ENCODE peak calls at places on chromosome 4, in ten cellular contexts. One of them, this sample, is unnamed.
A peak's percentile ranks its signal among the peaks of the same experiment; 100 is the strongest.

GRCh38 chr4:27524224-27524623 is 663.6 kb downstream of the STIM2 start:
- DNase-seq in CD8-positive, alpha-beta T cell: no peak
- DNase-seq in H4: no peak
- DNase-seq in NCI-H2081: no peak
- DNase-seq in lower lobe of right lung: no peak
- DNase-seq in activated CD4-positive, alpha-beta T cell treated with anti-CD3 and anti-CD28 coated beads for 1 hour: no peak
- DNase-seq in mesendoderm: peak; percentile 39
- DNase-seq in T1000: no peak
- DNase-seq in suprapubic skin: no peak
- DNase-seq in ecto neural progenitor cell: no peak
- DNase-seq in this sample: no peak

GRCh38 chr4:73067971-73068394 is 1.5 kb downstream of the COX18 start:
- DNase-seq in lower lobe of right lung: no peak
- DNase-seq in T1000: no peak
- DNase-seq in ecto neural progenitor cell: no peak
- DNase-seq in mesendoderm: no peak
- DNase-seq in suprapubic skin: no peak
- DNase-seq in NCI-H2081: no peak
- DNase-seq in activated CD4-positive, alpha-beta T cell treated with anti-CD3 and anti-CD28 coated beads for 1 hour: no peak
- DNase-seq in CD8-positive, alpha-beta T cell: no peak
- DNase-seq in H4: no peak
- DNase-seq in this sample: no peak

GRCh38 chr4:38950734-38951133 is 81.5 kb downstream of the TMEM156 start:
- DNase-seq in ecto neural progenitor cell: no peak
- DNase-seq in suprapubic skin: no peak
- DNase-seq in CD8-positive, alpha-beta T cell: no peak
- DNase-seq in mesendoderm: no peak
- DNase-seq in NCI-H2081: no peak
- DNase-seq in H4: no peak
- DNase-seq in lower lobe of right lung: no peak
- DNase-seq in activated CD4-positive, alpha-beta T cell treated with anti-CD3 and anti-CD28 coated beads for 1 hour: no peak
- DNase-seq in T1000: no peak
- DNase-seq in this sample: no peak

GRCh38 chr4:184317234-184317918 is 99.7 kb upstream of the ENPP6 start:
- DNase-seq in activated CD4-positive, alpha-beta T cell treated with anti-CD3 and anti-CD28 coated beads for 1 hour: no peak
- DNase-seq in suprapubic skin: no peak
- DNase-seq in H4: no peak
- DNase-seq in ecto neural progenitor cell: no peak
- DNase-seq in T1000: no peak
- DNase-seq in NCI-H2081: no peak
- DNase-seq in mesendoderm: no peak
- DNase-seq in CD8-positive, alpha-beta T cell: no peak
- DNase-seq in lower lobe of right lung: no peak
- DNase-seq in this sample: no peak

GRCh38 chr4:16119981-16120380 is 36.2 kb upstream of the PROM1 start:
- DNase-seq in suprapubic skin: no peak
- DNase-seq in H4: no peak
- DNase-seq in NCI-H2081: no peak
- DNase-seq in lower lobe of right lung: no peak
- DNase-seq in mesendoderm: no peak
- DNase-seq in CD8-positive, alpha-beta T cell: no peak
- DNase-seq in activated CD4-positive, alpha-beta T cell treated with anti-CD3 and anti-CD28 coated beads for 1 hour: no peak
- DNase-seq in ecto neural progenitor cell: no peak
- DNase-seq in T1000: no peak
- DNase-seq in this sample: no peak

GRCh38 chr4:185921583-185922555 is 109.9 kb upstream of the SORBS2 start:
- DNase-seq in T1000: no peak
- DNase-seq in activated CD4-positive, alpha-beta T cell treated with anti-CD3 and anti-CD28 coated beads for 1 hour: no peak
- DNase-seq in CD8-positive, alpha-beta T cell: no peak
- DNase-seq in lower lobe of right lung: no peak
- DNase-seq in suprapubic skin: no peak
- DNase-seq in mesendoderm: no peak
- DNase-seq in NCI-H2081: no peak
- DNase-seq in H4: no peak
- DNase-seq in ecto neural progenitor cell: no peak
- DNase-seq in this sample: no peak

GRCh38 chr4:95367824-95368223 is 180.9 kb downstream of the UNC5C start:
- DNase-seq in activated CD4-positive, alpha-beta T cell treated with anti-CD3 and anti-CD28 coated beads for 1 hour: no peak
- DNase-seq in lower lobe of right lung: no peak
- DNase-seq in H4: no peak
- DNase-seq in ecto neural progenitor cell: no peak
- DNase-seq in NCI-H2081: no peak
- DNase-seq in CD8-positive, alpha-beta T cell: no peak
- DNase-seq in mesendoderm: no peak
- DNase-seq in T1000: no peak
- DNase-seq in suprapubic skin: no peak
- DNase-seq in this sample: no peak

GRCh38 chr4:73653695-73654106 is 33.5 kb upstream of the RASSF6 start:
- DNase-seq in H4: peak; percentile 54
- DNase-seq in activated CD4-positive, alpha-beta T cell treated with anti-CD3 and anti-CD28 coated beads for 1 hour: no peak
- DNase-seq in ecto neural progenitor cell: no peak
- DNase-seq in NCI-H2081: peak; percentile 67
- DNase-seq in mesendoderm: peak; percentile 39
- DNase-seq in suprapubic skin: no peak
- DNase-seq in T1000: no peak
- DNase-seq in CD8-positive, alpha-beta T cell: no peak
- DNase-seq in lower lobe of right lung: peak; percentile 52
- DNase-seq in this sample: peak; percentile 20

GRCh38 chr4:132180020-132180427 is 969.1 kb upstream of the PCDH10 start:
- DNase-seq in ecto neural progenitor cell: no peak
- DNase-seq in lower lobe of right lung: no peak
- DNase-seq in NCI-H2081: no peak
- DNase-seq in T1000: no peak
- DNase-seq in suprapubic skin: no peak
- DNase-seq in H4: no peak
- DNase-seq in mesendoderm: no peak
- DNase-seq in activated CD4-positive, alpha-beta T cell treated with anti-CD3 and anti-CD28 coated beads for 1 hour: no peak
- DNase-seq in CD8-positive, alpha-beta T cell: no peak
- DNase-seq in this sample: peak; percentile 74

GRCh38 chr4:18756661-18757060 is 735.1 kb upstream of the LCORL start:
- DNase-seq in NCI-H2081: no peak
- DNase-seq in ecto neural progenitor cell: no peak
- DNase-seq in T1000: no peak
- DNase-seq in lower lobe of right lung: no peak
- DNase-seq in activated CD4-positive, alpha-beta T cell treated with anti-CD3 and anti-CD28 coated beads for 1 hour: no peak
- DNase-seq in H4: no peak
- DNase-seq in suprapubic skin: no peak
- DNase-seq in CD8-positive, alpha-beta T cell: no peak
- DNase-seq in mesendoderm: no peak
- DNase-seq in this sample: no peak